ENCODE peak calls at places on chromosomes 2 and 18, in ten cellular contexts. N is substantia nigra, F is neural progenitor cell, J is A673, R is HCT116, M is lung, D is heart right ventricle, Q is small intestine, U is psoas muscle, H is GM12878. C is an unnamed sample.

GRCh38 chr2:23554054-23554697 is 169.2 kb downstream of the KLHL29 start:
- DNase-seq in N (no peak), F (no peak), J (no peak), R (no peak), M (no peak), D (peak; percentile 47), Q (no peak), U (peak; percentile 67), H (no peak), C (no peak)

GRCh38 chr18:35754464-35754863 is 172.9 kb downstream of the GALNT1 start:
- DNase-seq in N (no peak), F (no peak), J (no peak), R (no peak), M (no peak), D (no peak), Q (no peak), U (no peak), H (no peak), C (no peak)

GRCh38 chr2:126824663-126825062 is 74.0 kb upstream of the TEX51 start:
- DNase-seq in N (no peak), F (no peak), J (no peak), R (no peak), M (no peak), D (no peak), Q (no peak), U (no peak), H (no peak), C (no peak)

GRCh38 chr2:241891988-241892298 is 22.4 kb downstream of the RTP5 start:
- DNase-seq in N (no peak), F (no peak), J (no peak), R (no peak), M (no peak), D (no peak), Q (no peak), U (no peak), H (no peak), C (no peak)

GRCh38 chr2:213065583-213066444 is 85.6 kb downstream of the IKZF2 start:
- DNase-seq in N (no peak), F (peak; percentile 65), J (peak; percentile 54), R (no peak), M (peak; percentile 33), D (peak; percentile 29), Q (peak; percentile 15), U (no peak), H (no peak), C (no peak)

GRCh38 chr18:28725876-28726275 is 548.9 kb upstream of the CDH2 start:
- DNase-seq in N (no peak), F (no peak), J (no peak), R (no peak), M (no peak), D (no peak), Q (no peak), U (no peak), H (no peak), C (no peak)

GRCh38 chr2:40690525-40690924 is 238.6 kb upstream of the SLC8A1 start:
- DNase-seq in N (no peak), F (no peak), J (no peak), R (no peak), M (no peak), D (no peak), Q (no peak), U (no peak), H (no peak), C (no peak)

GRCh38 chr2:154697422-154698237 is 865 bp upstream of the KCNJ3 start:
- DNase-seq in N (no peak), F (peak; percentile 83), J (peak; percentile 10), R (no peak), M (no peak), D (peak; percentile 16), Q (peak; percentile 74), U (peak; percentile 12), H (no peak), C (no peak)

GRCh38 chr2:17257194-17257909 is 260.9 kb downstream of the RAD51AP2 start:
- DNase-seq in N (no peak), F (no peak), J (peak; percentile 7), R (no peak), M (no peak), D (no peak), Q (no peak), U (no peak), H (no peak), C (no peak)

GRCh38 chr2:70767699-70768584 is at the start of gene ADD2:
- DNase-seq in N (no peak), F (peak; percentile 93), J (peak; percentile 68), R (no peak), M (no peak), D (peak; percentile 20), Q (no peak), U (peak; percentile 19), H (no peak), C (peak; percentile 37)

GRCh38 chr2:70010222-70011111 is 49.0 kb upstream of the ASPRV1 start:
- DNase-seq in N (no peak), F (no peak), J (no peak), R (no peak), M (no peak), D (no peak), Q (peak; percentile 100), U (no peak), H (no peak), C (no peak)

GRCh38 chr2:228613133-228613532 is 431.6 kb upstream of the SPHKAP start:
- DNase-seq in N (no peak), F (no peak), J (no peak), R (peak; percentile 7), M (no peak), D (no peak), Q (no peak), U (no peak), H (peak; percentile 15), C (no peak)

GRCh38 chr2:54631755-54632154 is 91.7 kb upstream of the EML6 start:
- DNase-seq in N (no peak), F (no peak), J (no peak), R (no peak), M (no peak), D (no peak), Q (peak; percentile 62), U (no peak), H (no peak), C (no peak)

GRCh38 chr18:49725809-49726514 is 87.4 kb downstream of the ACAA2 start:
- DNase-seq in N (no peak), F (peak; percentile 83), J (peak; percentile 95), R (peak; percentile 91), M (peak; percentile 51), D (peak; percentile 49), Q (no peak), U (peak; percentile 76), H (no peak), C (no peak)

GRCh38 chr2:66581461-66582363 is 146.8 kb downstream of the MEIS1 start:
- DNase-seq in N (no peak), F (peak; percentile 61), J (peak; percentile 70), R (no peak), M (peak; percentile 33), D (peak; percentile 17), Q (no peak), U (peak; percentile 33), H (no peak), C (no peak)

GRCh38 chr2:99425022-99425421 is 64.8 kb downstream of the REV1 start:
- DNase-seq in N (no peak), F (no peak), J (no peak), R (no peak), M (no peak), D (no peak), Q (no peak), U (no peak), H (no peak), C (no peak)

GRCh38 chr2:226862623-226863022 is 26.8 kb downstream of the RHBDD1 start:
- DNase-seq in N (no peak), F (no peak), J (no peak), R (no peak), M (no peak), D (no peak), Q (no peak), U (no peak), H (peak; percentile 51), C (no peak)

GRCh38 chr2:128086244-128086643 is 4.8 kb upstream of the UGGT1 start:
- DNase-seq in N (no peak), F (no peak), J (no peak), R (no peak), M (no peak), D (no peak), Q (no peak), U (no peak), H (no peak), C (no peak)

DNA sequence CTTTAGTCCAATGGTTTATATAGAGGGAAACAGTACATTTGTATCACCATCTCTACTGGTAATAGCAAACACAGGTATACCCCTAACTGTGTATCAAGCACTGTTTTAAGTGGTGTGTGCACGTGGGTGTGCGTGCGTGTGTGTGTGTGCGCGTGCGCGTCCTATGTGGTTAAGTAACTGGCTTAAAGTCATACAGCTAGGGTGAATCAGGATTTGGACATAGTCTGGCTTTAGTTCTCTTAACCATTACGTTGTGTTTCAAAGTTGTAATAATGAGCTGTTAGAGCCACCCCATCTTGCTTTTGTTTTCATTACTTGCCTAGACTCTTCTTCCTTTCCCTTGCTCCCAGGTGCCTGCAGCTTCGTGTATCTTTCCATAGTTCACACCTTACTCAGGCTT is 2.1 kb downstream of the HADHB start:
- DNase-seq in N (no peak), F (no peak), J (no peak), R (no peak), M (no peak), D (peak; percentile 28), Q (no peak), U (peak; percentile 57), H (peak; percentile 21), C (no peak)
- H3K27ac ChIP-seq in N (no peak overlapping the region), F (no peak overlapping the region), J (no peak overlapping the region), R (no peak overlapping the region), M (peak overlapping the region; percentile 54), D (peak overlapping the region; percentile 98), Q (no peak overlapping the region), U (peak overlapping the region; percentile 96), H (peak overlapping the region; percentile 1), C (no peak overlapping the region)

DNA sequence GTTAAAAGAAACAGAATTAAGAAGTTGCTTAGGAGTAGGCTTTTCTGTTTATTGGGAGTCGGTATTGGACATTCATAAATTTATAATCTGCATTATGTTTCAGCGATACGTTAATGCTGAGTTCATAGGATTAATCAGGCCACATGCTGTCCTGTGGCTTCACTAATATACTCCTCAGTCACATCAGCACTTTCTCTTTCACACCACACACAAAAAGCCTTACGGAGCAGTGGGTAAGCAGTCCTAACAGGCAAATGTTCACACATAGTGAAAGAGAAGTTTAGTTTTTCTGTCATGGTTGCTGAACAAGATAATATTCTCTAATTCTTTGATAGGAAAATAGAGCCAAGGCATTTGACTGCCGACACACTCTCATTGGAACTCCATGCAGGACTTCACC is 411.7 kb upstream of the RAB12 start:
- DNase-seq in N (no peak), F (no peak), J (no peak), R (no peak), M (no peak), D (no peak), Q (no peak), U (no peak), H (no peak), C (no peak)
- H3K27ac ChIP-seq in N (no peak overlapping the region), F (no peak overlapping the region), J (no peak overlapping the region), R (no peak overlapping the region), M (no peak overlapping the region), D (no peak overlapping the region), Q (no peak overlapping the region), U (no peak overlapping the region), H (no peak overlapping the region), C (no peak overlapping the region)

GRCh38 chr2:209790066-209790728 is 18.6 kb downstream of the UNC80 start:
- DNase-seq in N (no peak), F (no peak), J (no peak), R (no peak), M (no peak), D (no peak), Q (peak; percentile 63), U (no peak), H (no peak), C (no peak)
- H3K27ac ChIP-seq in N (no peak overlapping the region), F (no peak overlapping the region), J (no peak overlapping the region), R (no peak overlapping the region), M (no peak overlapping the region), D (no peak overlapping the region), Q (no peak overlapping the region), U (no peak overlapping the region), H (no peak overlapping the region), C (no peak overlapping the region)

GRCh38 chr18:54389143-54389505 is 31.4 kb downstream of the C18orf54 start:
- DNase-seq in N (no peak), F (no peak), J (no peak), R (no peak), M (no peak), D (no peak), Q (no peak), U (no peak), H (no peak), C (no peak)
- H3K27ac ChIP-seq in N (no peak overlapping the region), F (no peak overlapping the region), J (no peak overlapping the region), R (peak overlapping the region; percentile 75), M (no peak overlapping the region), D (no peak overlapping the region), Q (no peak overlapping the region), U (no peak overlapping the region), H (peak overlapping the region; percentile 31), C (no peak overlapping the region)